ENCODE peak calls at places on chromosomes 1 and 21, in nine cellular contexts. N, Y, G, P, R, M, F, I and A are unnamed samples. For H3K4me1, the result is how much of the 10 kb centered on the place peaks cover.

GRCh38 chr1:11248169-11248568 is 14.2 kb downstream of the MTOR start:
- DNase-seq in N (no peak), Y (no peak), G (no peak), P (no peak), R (no peak), M (no peak), F (no peak), I (no peak), A (no peak)

GRCh38 chr1:198122693-198123092 is 34.1 kb upstream of the NEK7 start:
- DNase-seq in N (no peak), Y (no peak), G (no peak), P (no peak), R (no peak), M (no peak), F (no peak), I (no peak), A (no peak)

GRCh38 chr1:228360533-228361313 is 45.9 kb downstream of the TRIM11 start:
- DNase-seq in N (no peak), Y (peak), G (no peak), P (no peak), R (no peak), M (no peak), F (no peak), I (no peak), A (no peak)

GRCh38 chr1:165257969-165258459 is 98.5 kb downstream of the LMX1A start:
- DNase-seq in N (peak), Y (peak), G (peak), P (peak), R (peak), M (no peak), F (peak), I (peak), A (peak)

GRCh38 chr1:16993521-16994038 is 13.2 kb upstream of the MFAP2 start:
- DNase-seq in N (no peak), Y (no peak), G (no peak), P (no peak), R (no peak), M (no peak), F (no peak), I (no peak), A (no peak)

GRCh38 chr1:201942129-201942495 is 4.2 kb downstream of the LMOD1 start:
- DNase-seq in N (no peak), Y (no peak), G (no peak), P (no peak), R (no peak), M (no peak), F (no peak), I (no peak), A (no peak)

GRCh38 chr1:199151634-199152429 is 513.0 kb downstream of the PTPRC start:
- DNase-seq in N (no peak), Y (no peak), G (no peak), P (no peak), R (no peak), M (no peak), F (no peak), I (no peak), A (no peak)

GRCh38 chr1:167669209-167670139 is 39.4 kb downstream of the RCSD1 start:
- DNase-seq in N (no peak), Y (no peak), G (no peak), P (no peak), R (no peak), M (no peak), F (no peak), I (no peak), A (no peak)

GRCh38 chr21:35189077-35189863 is 140.2 kb upstream of the RUNX1 start:
- DNase-seq in N (peak), Y (no peak), G (no peak), P (no peak), R (no peak), M (no peak), F (no peak), I (no peak), A (no peak)

GRCh38 chr21:36385233-36385908 is at the start of gene CHAF1B:
- DNase-seq in N (peak), Y (peak), G (peak), P (peak), R (peak), M (peak), F (peak), I (peak), A (peak)

GRCh38 chr1:89060091-89060490 is 4.9 kb downstream of the GBP1 start:
- DNase-seq in N (no peak), Y (no peak), G (no peak), P (no peak), R (no peak), M (no peak), F (no peak), I (no peak), A (no peak)

DNA sequence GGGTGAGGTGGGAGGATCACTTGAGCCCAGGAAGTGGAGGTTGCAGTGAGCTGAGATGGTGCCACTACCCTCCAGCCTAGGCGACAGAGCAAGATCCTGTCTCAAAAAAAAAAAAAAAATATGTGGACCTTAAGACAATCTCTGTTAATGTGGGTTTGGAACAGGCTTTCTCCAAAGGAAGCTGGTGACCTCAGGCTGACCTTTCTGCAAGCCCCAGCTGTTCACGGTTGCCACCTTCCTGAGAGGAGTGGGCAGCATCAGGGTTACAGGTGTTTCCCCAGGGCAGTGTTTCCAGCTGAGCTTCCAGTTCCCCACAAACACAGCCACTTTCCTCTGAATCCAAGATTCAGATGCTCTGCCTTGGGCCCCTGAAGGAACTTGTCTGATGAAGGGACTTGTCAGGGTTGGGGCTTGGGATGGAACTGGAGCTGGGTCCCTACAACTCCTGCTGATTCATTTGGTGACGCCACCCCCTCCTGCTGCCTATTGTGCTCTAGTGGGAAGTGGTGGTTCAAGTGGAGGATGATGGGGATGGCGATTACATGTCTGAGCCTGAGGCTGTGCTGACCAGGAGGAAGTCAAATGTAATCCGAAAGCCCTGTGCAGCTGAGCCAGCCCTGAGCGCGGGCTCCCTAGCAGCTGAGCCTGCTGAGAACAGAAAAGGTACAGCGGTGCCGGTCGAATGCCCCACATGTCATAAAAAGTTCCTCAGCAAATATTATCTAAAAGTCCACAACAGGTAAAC is 1.9 kb downstream of the ZBTB48 start:
- DNase-seq in N (peak), Y (no peak), G (no peak), P (peak), R (no peak), M (no peak), F (no peak), I (no peak), A (no peak)
- H3K4me1 ChIP-seq in N (under half), Y (under half), G (under half), P (under half), R (under half), M (under half), F (under half), I (under half), A (under half)

GRCh38 chr21:38839683-38840286 is 34.1 kb downstream of the ETS2 start:
- DNase-seq in N (no peak), Y (no peak), G (no peak), P (no peak), R (no peak), M (no peak), F (no peak), I (peak), A (no peak)

GRCh38 chr21:38843806-38844479 is 38.2 kb downstream of the ETS2 start:
- DNase-seq in N (no peak), Y (no peak), G (no peak), P (no peak), R (no peak), M (no peak), F (no peak), I (no peak), A (no peak)

GRCh38 chr21:38840456-38841129 is 34.9 kb downstream of the ETS2 start:
- DNase-seq in N (no peak), Y (no peak), G (no peak), P (no peak), R (no peak), M (no peak), F (no peak), I (no peak), A (no peak)

GRCh38 chr21:38841472-38841871 is 35.7 kb downstream of the ETS2 start:
- DNase-seq in N (no peak), Y (no peak), G (no peak), P (no peak), R (no peak), M (no peak), F (no peak), I (no peak), A (no peak)

GRCh38 chr21:38843379-38843778 is 37.6 kb downstream of the ETS2 start:
- DNase-seq in N (no peak), Y (no peak), G (no peak), P (no peak), R (no peak), M (no peak), F (no peak), I (no peak), A (no peak)
- H3K4me1 ChIP-seq in N (under half), Y (under half), G (under half), P (under half), R (under half), M (under half), F (under half), I (under half), A (under half)

GRCh38 chr21:45111703-45112102 is 37.3 kb downstream of the ADARB1 start:
- DNase-seq in N (no peak), Y (peak), G (no peak), P (no peak), R (no peak), M (no peak), F (no peak), I (no peak), A (no peak)
- H3K4me1 ChIP-seq in N (under half), Y (half or more), G (under half), P (under half), R (under half), M (under half), F (under half), I (under half), A (under half)

DNA sequence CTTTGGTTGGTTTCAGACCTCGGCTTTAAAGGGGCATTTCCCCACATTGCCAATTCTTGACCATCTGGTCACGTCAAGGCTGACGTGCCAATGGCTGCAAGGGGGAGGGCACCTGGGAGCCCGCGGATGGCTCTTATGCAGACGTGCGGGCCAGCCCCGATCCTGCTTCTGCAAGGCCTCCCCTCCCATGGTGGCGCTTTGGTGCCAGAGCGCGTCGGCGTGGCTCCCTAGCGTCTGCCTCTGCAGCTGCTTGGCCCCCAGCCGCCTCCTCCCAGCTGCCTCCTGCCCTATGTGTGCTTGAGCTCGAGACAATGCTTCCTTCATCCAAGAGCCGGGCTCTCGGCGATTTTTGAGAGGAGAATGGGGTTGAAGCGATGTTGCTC is 29.1 kb downstream of the SKI start:
- DNase-seq in N (no peak), Y (no peak), G (peak), P (no peak), R (no peak), M (no peak), F (no peak), I (no peak), A (no peak)
- H3K4me1 ChIP-seq in N (under half), Y (half or more), G (under half), P (under half), R (under half), M (half or more), F (half or more), I (under half), A (under half)

GRCh38 chr21:38793060-38793459 is 12.7 kb upstream of the ETS2 start:
- DNase-seq in N (no peak), Y (no peak), G (no peak), P (no peak), R (no peak), M (no peak), F (no peak), I (no peak), A (no peak)
- H3K4me1 ChIP-seq in N (under half), Y (under half), G (under half), P (under half), R (under half), M (under half), F (under half), I (half or more), A (under half)